ENCODE peak calls at places on chromosome X, in ten cellular contexts. One of them, this sample, is unnamed.

GRCh38 chrX:16222123-16222522 is 54.8 kb downstream of the MAGEB17 start:
- DNase-seq in activated naive CD8-positive, alpha-beta T cell treated with anti-CD3 and anti-CD28 coated beads, Interleukin-2, amount 50 U/mL, for 24 hours: no peak
- DNase-seq in AG09319: no peak
- DNase-seq in NCI-H1092: no peak
- DNase-seq in NCI-H446: no peak
- DNase-seq in activated CD4-positive, alpha-beta memory T cell treated with anti-CD3 and anti-CD28 coated beads for 36 hours: no peak
- DNase-seq in C1 segment of cervical spinal cord: no peak
- DNase-seq in bronchial epithelial cell: no peak
- DNase-seq in A549: no peak
- DNase-seq in HT1080: no peak
- DNase-seq in this sample: no peak

GRCh38 chrX:45068555-45068954 is 132.1 kb downstream of the DIPK2B start:
- DNase-seq in bronchial epithelial cell: no peak
- DNase-seq in AG09319: no peak
- DNase-seq in activated naive CD8-positive, alpha-beta T cell treated with anti-CD3 and anti-CD28 coated beads, Interleukin-2, amount 50 U/mL, for 24 hours: no peak
- DNase-seq in NCI-H446: no peak
- DNase-seq in A549: no peak
- DNase-seq in C1 segment of cervical spinal cord: no peak
- DNase-seq in activated CD4-positive, alpha-beta memory T cell treated with anti-CD3 and anti-CD28 coated beads for 36 hours: no peak
- DNase-seq in HT1080: no peak
- DNase-seq in NCI-H1092: no peak
- DNase-seq in this sample: no peak

GRCh38 chrX:38166478-38167083 is 54.1 kb downstream of the SRPX start:
- DNase-seq in bronchial epithelial cell: peak
- DNase-seq in NCI-H1092: no peak
- DNase-seq in activated CD4-positive, alpha-beta memory T cell treated with anti-CD3 and anti-CD28 coated beads for 36 hours: no peak
- DNase-seq in A549: peak
- DNase-seq in NCI-H446: peak
- DNase-seq in AG09319: no peak
- DNase-seq in activated naive CD8-positive, alpha-beta T cell treated with anti-CD3 and anti-CD28 coated beads, Interleukin-2, amount 50 U/mL, for 24 hours: peak
- DNase-seq in HT1080: no peak
- DNase-seq in C1 segment of cervical spinal cord: no peak
- DNase-seq in this sample: no peak

GRCh38 chrX:48569958-48570357 is 4.3 kb upstream of the RBM3 start:
- DNase-seq in C1 segment of cervical spinal cord: no peak
- DNase-seq in NCI-H446: no peak
- DNase-seq in activated naive CD8-positive, alpha-beta T cell treated with anti-CD3 and anti-CD28 coated beads, Interleukin-2, amount 50 U/mL, for 24 hours: no peak
- DNase-seq in activated CD4-positive, alpha-beta memory T cell treated with anti-CD3 and anti-CD28 coated beads for 36 hours: peak
- DNase-seq in NCI-H1092: no peak
- DNase-seq in A549: no peak
- DNase-seq in bronchial epithelial cell: peak
- DNase-seq in AG09319: no peak
- DNase-seq in HT1080: peak
- DNase-seq in this sample: no peak

GRCh38 chrX:2388669-2389068 is 112.1 kb downstream of the DHRSX start:
- DNase-seq in activated CD4-positive, alpha-beta memory T cell treated with anti-CD3 and anti-CD28 coated beads for 36 hours: no peak
- DNase-seq in NCI-H1092: no peak
- DNase-seq in HT1080: no peak
- DNase-seq in NCI-H446: no peak
- DNase-seq in C1 segment of cervical spinal cord: no peak
- DNase-seq in bronchial epithelial cell: no peak
- DNase-seq in activated naive CD8-positive, alpha-beta T cell treated with anti-CD3 and anti-CD28 coated beads, Interleukin-2, amount 50 U/mL, for 24 hours: no peak
- DNase-seq in A549: no peak
- DNase-seq in AG09319: no peak
- DNase-seq in this sample: no peak

GRCh38 chrX:19857131-19857530 is 30.3 kb downstream of the SH3KBP1 start:
- DNase-seq in activated naive CD8-positive, alpha-beta T cell treated with anti-CD3 and anti-CD28 coated beads, Interleukin-2, amount 50 U/mL, for 24 hours: no peak
- DNase-seq in C1 segment of cervical spinal cord: no peak
- DNase-seq in HT1080: no peak
- DNase-seq in A549: no peak
- DNase-seq in NCI-H446: no peak
- DNase-seq in bronchial epithelial cell: no peak
- DNase-seq in NCI-H1092: no peak
- DNase-seq in AG09319: no peak
- DNase-seq in activated CD4-positive, alpha-beta memory T cell treated with anti-CD3 and anti-CD28 coated beads for 36 hours: no peak
- DNase-seq in this sample: no peak

GRCh38 chrX:53294024-53294648 is 12.8 kb upstream of the IQSEC2 start:
- DNase-seq in A549: no peak
- DNase-seq in NCI-H446: peak
- DNase-seq in AG09319: no peak
- DNase-seq in activated naive CD8-positive, alpha-beta T cell treated with anti-CD3 and anti-CD28 coated beads, Interleukin-2, amount 50 U/mL, for 24 hours: no peak
- DNase-seq in bronchial epithelial cell: no peak
- DNase-seq in C1 segment of cervical spinal cord: no peak
- DNase-seq in activated CD4-positive, alpha-beta memory T cell treated with anti-CD3 and anti-CD28 coated beads for 36 hours: no peak
- DNase-seq in HT1080: no peak
- DNase-seq in NCI-H1092: no peak
- DNase-seq in this sample: peak

GRCh38 chrX:16578218-16578617 is 71.7 kb upstream of the S100G start:
- DNase-seq in C1 segment of cervical spinal cord: no peak
- DNase-seq in AG09319: no peak
- DNase-seq in NCI-H1092: no peak
- DNase-seq in NCI-H446: no peak
- DNase-seq in activated CD4-positive, alpha-beta memory T cell treated with anti-CD3 and anti-CD28 coated beads for 36 hours: no peak
- DNase-seq in A549: no peak
- DNase-seq in HT1080: peak
- DNase-seq in bronchial epithelial cell: peak
- DNase-seq in activated naive CD8-positive, alpha-beta T cell treated with anti-CD3 and anti-CD28 coated beads, Interleukin-2, amount 50 U/mL, for 24 hours: no peak
- DNase-seq in this sample: no peak

GRCh38 chrX:18422325-18422724 is 3.1 kb upstream of the CDKL5 start:
- DNase-seq in NCI-H446: no peak
- DNase-seq in activated naive CD8-positive, alpha-beta T cell treated with anti-CD3 and anti-CD28 coated beads, Interleukin-2, amount 50 U/mL, for 24 hours: no peak
- DNase-seq in A549: peak
- DNase-seq in activated CD4-positive, alpha-beta memory T cell treated with anti-CD3 and anti-CD28 coated beads for 36 hours: no peak
- DNase-seq in HT1080: peak
- DNase-seq in AG09319: peak
- DNase-seq in bronchial epithelial cell: peak
- DNase-seq in C1 segment of cervical spinal cord: no peak
- DNase-seq in NCI-H1092: no peak
- DNase-seq in this sample: no peak

GRCh38 chrX:41481264-41482109 is 34.3 kb downstream of the NYX start:
- DNase-seq in activated CD4-positive, alpha-beta memory T cell treated with anti-CD3 and anti-CD28 coated beads for 36 hours: peak
- DNase-seq in AG09319: no peak
- DNase-seq in bronchial epithelial cell: peak
- DNase-seq in activated naive CD8-positive, alpha-beta T cell treated with anti-CD3 and anti-CD28 coated beads, Interleukin-2, amount 50 U/mL, for 24 hours: peak
- DNase-seq in NCI-H446: no peak
- DNase-seq in A549: peak
- DNase-seq in HT1080: peak
- DNase-seq in C1 segment of cervical spinal cord: no peak
- DNase-seq in NCI-H1092: no peak
- DNase-seq in this sample: no peak

GRCh38 chrX:23694606-23695005 is 27.3 kb downstream of the PRDX4 start:
- DNase-seq in AG09319: peak
- DNase-seq in bronchial epithelial cell: peak
- DNase-seq in C1 segment of cervical spinal cord: no peak
- DNase-seq in NCI-H446: peak
- DNase-seq in activated CD4-positive, alpha-beta memory T cell treated with anti-CD3 and anti-CD28 coated beads for 36 hours: peak
- DNase-seq in NCI-H1092: peak
- DNase-seq in activated naive CD8-positive, alpha-beta T cell treated with anti-CD3 and anti-CD28 coated beads, Interleukin-2, amount 50 U/mL, for 24 hours: peak
- DNase-seq in HT1080: peak
- DNase-seq in A549: peak
- DNase-seq in this sample: peak

This sample was measured in SHP77.